ENCODE peak calls at places on chromosomes 1 and 21, in seven cellular contexts. N is NCI-H146, O is H9, V is AG20443, W is GM03348, S is mucosa of gallbladder, I is EH. A is an unnamed sample.
A peak's percentile ranks its signal among the peaks of the same experiment; 100 is the strongest.

GRCh38 chr1:3775498-3776230 is 3.1 kb downstream of the SMIM1 start:
- DNase-seq in N (peak; percentile 68), O (peak; percentile 86), V (peak; percentile 66), W (peak; percentile 68), S (peak; percentile 34), I (peak; percentile 68), A (peak; percentile 82)

GRCh38 chr1:51327386-51327785 is 3.0 kb downstream of the TTC39A start:
- DNase-seq in N (no peak), O (no peak), V (no peak), W (peak; percentile 35), S (no peak), I (peak; percentile 31), A (no peak)

GRCh38 chr1:207309775-207310273 is 11.7 kb upstream of the CD55 start:
- DNase-seq in N (no peak), O (no peak), V (peak; percentile 57), W (peak; percentile 74), S (peak; percentile 14), I (peak; percentile 70), A (peak; percentile 35)

GRCh38 chr1:180533571-180533987 is 25.2 kb upstream of the OVAAL start:
- DNase-seq in N (peak; percentile 82), O (peak; percentile 74), V (peak; percentile 73), W (peak; percentile 74), S (peak; percentile 54), I (peak; percentile 66), A (peak; percentile 92)

GRCh38 chr1:12657060-12657866 is 13.4 kb downstream of the AADACL4 start:
- DNase-seq in N (no peak), O (no peak), V (no peak), W (no peak), S (no peak), I (no peak), A (no peak)

GRCh38 chr1:244049969-244050834 is 881 bp upstream of the ZBTB18 start:
- DNase-seq in N (no peak), O (no peak), V (no peak), W (no peak), S (no peak), I (no peak), A (peak; percentile 26)

GRCh38 chr21:42039911-42040351 is 29.8 kb upstream of the ZBTB21 start:
- DNase-seq in N (no peak), O (no peak), V (peak; percentile 81), W (peak; percentile 74), S (no peak), I (peak; percentile 84), A (no peak)

GRCh38 chr1:4053160-4053748 is 153.2 kb upstream of the C1orf174 start:
- DNase-seq in N (no peak), O (no peak), V (no peak), W (no peak), S (no peak), I (no peak), A (no peak)

GRCh38 chr1:156212833-156213643 is at the start of gene PMF1:
- DNase-seq in N (peak; percentile 97), O (peak; percentile 98), V (peak; percentile 99), W (peak; percentile 100), S (peak; percentile 97), I (peak; percentile 97), A (peak; percentile 99)

GRCh38 chr1:12031039-12031980 is 12.0 kb downstream of the MIIP start:
- DNase-seq in N (no peak), O (peak; percentile 49), V (peak; percentile 82), W (peak; percentile 77), S (no peak), I (peak; percentile 43), A (peak; percentile 64)

GRCh38 chr1:205546541-205546940 is 42.1 kb downstream of the CDK18 start:
- DNase-seq in N (no peak), O (no peak), V (no peak), W (no peak), S (no peak), I (no peak), A (no peak)

GRCh38 chr1:159014851-159015250 is 5.1 kb downstream of the IFI16 start:
- DNase-seq in N (no peak), O (no peak), V (no peak), W (no peak), S (no peak), I (no peak), A (no peak)

GRCh38 chr1:10537082-10537766 is 62.5 kb downstream of the PEX14 start:
- DNase-seq in N (peak; percentile 75), O (no peak), V (no peak), W (no peak), S (no peak), I (no peak), A (no peak)

GRCh38 chr1:195948123-195948895 is 659.9 kb downstream of the KCNT2 start:
- DNase-seq in N (no peak), O (no peak), V (no peak), W (no peak), S (no peak), I (no peak), A (no peak)

GRCh38 chr1:155977607-155978324 is 581 bp downstream of the ARHGEF2 start:
- DNase-seq in N (peak; percentile 35), O (peak; percentile 45), V (peak; percentile 60), W (peak; percentile 71), S (no peak), I (peak; percentile 48), A (peak; percentile 56)

GRCh38 chr21:34243562-34243961 is 120.2 kb upstream of the KCNE2 start:
- DNase-seq in N (peak; percentile 7), O (peak; percentile 58), V (no peak), W (peak; percentile 27), S (no peak), I (peak; percentile 33), A (peak; percentile 72)

GRCh38 chr21:35484032-35484431 is 434.9 kb upstream of the RUNX1 start:
- DNase-seq in N (no peak), O (no peak), V (no peak), W (no peak), S (no peak), I (no peak), A (no peak)

GRCh38 chr1:49187054-49187453 is 410.4 kb upstream of the BEND5 start:
- DNase-seq in N (no peak), O (no peak), V (no peak), W (no peak), S (no peak), I (no peak), A (no peak)

GRCh38 chr1:101161619-101162018 is 75.2 kb upstream of the S1PR1 start:
- DNase-seq in N (no peak), O (no peak), V (no peak), W (no peak), S (no peak), I (no peak), A (no peak)

GRCh38 chr1:63873751-63874150 is 99.9 kb downstream of the ROR1 start:
- DNase-seq in N (no peak), O (no peak), V (no peak), W (no peak), S (no peak), I (peak; percentile 57), A (no peak)

GRCh38 chr1:152928671-152929070 is 18.3 kb upstream of the SPRR5 start:
- DNase-seq in N (no peak), O (no peak), V (no peak), W (no peak), S (no peak), I (no peak), A (no peak)

GRCh38 chr1:30253807-30254440 is 469.5 kb downstream of the MATN1 start:
- DNase-seq in N (no peak), O (peak; percentile 65), V (no peak), W (no peak), S (no peak), I (peak; percentile 12), A (peak; percentile 27)

GRCh38 chr1:90220941-90221693 is 226.2 kb downstream of the ZNF326 start:
- DNase-seq in N (peak; percentile 16), O (no peak), V (no peak), W (no peak), S (no peak), I (no peak), A (no peak)

GRCh38 chr1:5998906-5999301 is 6.7 kb upstream of the NPHP4 start:
- DNase-seq in N (no peak), O (no peak), V (no peak), W (no peak), S (no peak), I (no peak), A (no peak)

GRCh38 chr1:176206006-176206960 is 803 bp downstream of the COP1 start:
- DNase-seq in N (peak; percentile 62), O (peak; percentile 70), V (peak; percentile 65), W (peak; percentile 70), S (peak; percentile 21), I (peak; percentile 57), A (peak; percentile 80)

GRCh38 chr1:77509898-77510297 is 172.6 kb downstream of the ZZZ3 start:
- DNase-seq in N (no peak), O (no peak), V (no peak), W (no peak), S (no peak), I (no peak), A (no peak)

GRCh38 chr1:164771568-164772350 is 212.8 kb downstream of the PBX1 start:
- DNase-seq in N (peak; percentile 61), O (no peak), V (peak; percentile 41), W (peak; percentile 70), S (no peak), I (peak; percentile 84), A (peak; percentile 70)

GRCh38 chr1:6674796-6675195 is 26.8 kb downstream of the DNAJC11 start:
- DNase-seq in N (no peak), O (no peak), V (no peak), W (no peak), S (no peak), I (no peak), A (no peak)

GRCh38 chr1:67372136-67372535 is 58.1 kb downstream of the SERBP1 start:
- DNase-seq in N (no peak), O (no peak), V (no peak), W (peak; percentile 19), S (no peak), I (peak; percentile 45), A (no peak)

GRCh38 chr1:56331892-56332567 is 247.3 kb downstream of the PLPP3 start:
- DNase-seq in N (no peak), O (no peak), V (no peak), W (no peak), S (no peak), I (peak; percentile 27), A (no peak)

GRCh38 chr21:15775981-15776380 is 46.2 kb downstream of the USP25 start:
- DNase-seq in N (no peak), O (no peak), V (peak; percentile 51), W (peak; percentile 62), S (no peak), I (peak; percentile 90), A (no peak)

GRCh38 chr21:25331286-25331685 is 276.0 kb downstream of the MRPL39 start:
- DNase-seq in N (no peak), O (no peak), V (no peak), W (no peak), S (no peak), I (no peak), A (no peak)

GRCh38 chr1:85762804-85763203 is 54.6 kb upstream of the ZNHIT6 start:
- DNase-seq in N (no peak), O (no peak), V (no peak), W (no peak), S (no peak), I (no peak), A (no peak)

GRCh38 chr1:164813781-164814180 is 254.8 kb downstream of the PBX1 start:
- DNase-seq in N (no peak), O (no peak), V (no peak), W (no peak), S (no peak), I (no peak), A (no peak)

A was measured in GM23338.